ENCODE peak calls at places on chromosomes 12 and 14, in four cellular contexts. One of them, this sample, is unnamed. For H3K4me1, the result is how much of the 10 kb centered on the place peaks cover.

GRCh38 chr12:24760162-24760561 is 188.7 kb downstream of the BCAT1 start:
- DNase-seq in K562: no peak
- DNase-seq in HepG2: peak
- DNase-seq in SK-N-SH: no peak
- DNase-seq in this sample: no peak

GRCh38 chr12:95099270-95099790 is 25.9 kb upstream of the NR2C1 start:
- DNase-seq in K562: no peak
- DNase-seq in HepG2: no peak
- DNase-seq in SK-N-SH: no peak
- DNase-seq in this sample: no peak

GRCh38 chr12:123269395-123269892 is 2.2 kb downstream of the CDK2AP1 start:
- DNase-seq in K562: no peak
- DNase-seq in HepG2: peak
- DNase-seq in SK-N-SH: peak
- DNase-seq in this sample: no peak

GRCh38 chr14:69093551-69094421 is 59.1 kb downstream of the DCAF5 start:
- DNase-seq in K562: no peak
- DNase-seq in HepG2: peak
- DNase-seq in SK-N-SH: no peak
- DNase-seq in this sample: no peak

GRCh38 chr12:1917172-1918070 is 1.0 kb downstream of the CACNA2D4 start:
- DNase-seq in K562: peak
- DNase-seq in HepG2: no peak
- DNase-seq in SK-N-SH: peak
- DNase-seq in this sample: no peak

GRCh38 chr12:113961921-113962710 is 4.0 kb downstream of the RBM19 start:
- DNase-seq in K562: no peak
- DNase-seq in HepG2: peak
- DNase-seq in SK-N-SH: no peak
- DNase-seq in this sample: no peak

GRCh38 chr12:630656-631632 is 32.3 kb downstream of the NINJ2 start:
- DNase-seq in K562: no peak
- DNase-seq in HepG2: no peak
- DNase-seq in SK-N-SH: no peak
- DNase-seq in this sample: no peak

GRCh38 chr14:100271247-100271939 is 32.4 kb downstream of the YY1 start:
- DNase-seq in K562: no peak
- DNase-seq in HepG2: peak
- DNase-seq in SK-N-SH: no peak
- DNase-seq in this sample: no peak

GRCh38 chr12:28440209-28440608 is 250.0 kb downstream of the CCDC91 start:
- DNase-seq in K562: no peak
- DNase-seq in HepG2: no peak
- DNase-seq in SK-N-SH: no peak
- DNase-seq in this sample: no peak

GRCh38 chr12:92735131-92735721 is 32.4 kb downstream of the PLEKHG7 start:
- DNase-seq in K562: no peak
- DNase-seq in HepG2: no peak
- DNase-seq in SK-N-SH: no peak
- DNase-seq in this sample: no peak

GRCh38 chr14:104246401-104247335 is 108.3 kb downstream of the KIF26A start:
- DNase-seq in K562: no peak
- DNase-seq in HepG2: no peak
- DNase-seq in SK-N-SH: no peak
- DNase-seq in this sample: no peak

GRCh38 chr14:105460116-105460515 is 14.5 kb upstream of the CRIP2 start:
- DNase-seq in K562: no peak
- DNase-seq in HepG2: no peak
- DNase-seq in SK-N-SH: no peak
- DNase-seq in this sample: no peak

GRCh38 chr14:20624495-20625070 is 16.9 kb downstream of the OR6S1 start:
- DNase-seq in K562: peak
- DNase-seq in HepG2: no peak
- DNase-seq in SK-N-SH: no peak
- DNase-seq in this sample: no peak

GRCh38 chr12:116599285-116600122 is 40.3 kb downstream of the MAP1LC3B2 start:
- DNase-seq in K562: peak
- DNase-seq in HepG2: peak
- DNase-seq in SK-N-SH: peak
- DNase-seq in this sample: peak

GRCh38 chr12:537772-538171 is 78.0 kb downstream of the B4GALNT3 start:
- DNase-seq in K562: no peak
- DNase-seq in HepG2: no peak
- DNase-seq in SK-N-SH: no peak
- DNase-seq in this sample: peak

GRCh38 chr12:128111333-128111732 is 155.6 kb upstream of the TMEM132C start:
- DNase-seq in K562: no peak
- DNase-seq in HepG2: no peak
- DNase-seq in SK-N-SH: no peak
- DNase-seq in this sample: no peak

GRCh38 chr12:78179346-78179745 is 348.7 kb downstream of the NAV3 start:
- DNase-seq in K562: no peak
- DNase-seq in HepG2: no peak
- DNase-seq in SK-N-SH: no peak
- DNase-seq in this sample: no peak

GRCh38 chr14:101817511-101818001 is 56.0 kb downstream of the PPP2R5C start:
- DNase-seq in K562: peak
- DNase-seq in HepG2: no peak
- DNase-seq in SK-N-SH: no peak
- DNase-seq in this sample: no peak

GRCh38 chr12:115763982-115764621 is 513.4 kb downstream of the MED13L start:
- DNase-seq in K562: peak
- DNase-seq in HepG2: peak
- DNase-seq in SK-N-SH: no peak
- DNase-seq in this sample: no peak

GRCh38 chr14:39875028-39875427 is 442.8 kb upstream of the FBXO33 start:
- DNase-seq in K562: no peak
- DNase-seq in HepG2: no peak
- DNase-seq in SK-N-SH: no peak
- DNase-seq in this sample: no peak

GRCh38 chr12:58346032-58346632 is 404.8 kb downstream of the ATP23 start:
- DNase-seq in K562: peak
- DNase-seq in HepG2: peak
- DNase-seq in SK-N-SH: peak
- DNase-seq in this sample: peak

GRCh38 chr12:6614513-6615177 is 7.5 kb upstream of the CHD4 start:
- DNase-seq in K562: no peak
- DNase-seq in HepG2: no peak
- DNase-seq in SK-N-SH: no peak
- DNase-seq in this sample: no peak

GRCh38 chr12:2937500-2937899 is 21.7 kb upstream of the TEAD4 start:
- DNase-seq in K562: no peak
- DNase-seq in HepG2: no peak
- DNase-seq in SK-N-SH: no peak
- DNase-seq in this sample: no peak

GRCh38 chr14:95043732-95044462 is 113.4 kb downstream of the DICER1 start:
- DNase-seq in K562: no peak
- DNase-seq in HepG2: no peak
- DNase-seq in SK-N-SH: no peak
- DNase-seq in this sample: no peak

GRCh38 chr12:58916891-58917570 is 3.3 kb downstream of the LRIG3 start:
- DNase-seq in K562: no peak
- DNase-seq in HepG2: no peak
- DNase-seq in SK-N-SH: no peak
- DNase-seq in this sample: no peak

GRCh38 chr12:30783946-30784345 is 29.2 kb upstream of the CAPRIN2 start:
- DNase-seq in K562: no peak
- DNase-seq in HepG2: no peak
- DNase-seq in SK-N-SH: no peak
- DNase-seq in this sample: no peak

GRCh38 chr12:124497039-124497438 is 70.4 kb downstream of the NCOR2 start:
- DNase-seq in K562: no peak
- DNase-seq in HepG2: no peak
- DNase-seq in SK-N-SH: no peak
- DNase-seq in this sample: no peak

GRCh38 chr14:29814153-29815057 is 113.2 kb downstream of the PRKD1 start:
- DNase-seq in K562: no peak
- DNase-seq in HepG2: no peak
- DNase-seq in SK-N-SH: no peak
- DNase-seq in this sample: no peak

GRCh38 chr14:77098470-77099353 is 654 bp downstream of the CIPC start:
- DNase-seq in K562: peak
- DNase-seq in HepG2: no peak
- DNase-seq in SK-N-SH: peak
- DNase-seq in this sample: no peak

GRCh38 chr12:26031318-26031717 is 72.8 kb downstream of the RASSF8 start:
- DNase-seq in K562: no peak
- DNase-seq in HepG2: no peak
- DNase-seq in SK-N-SH: no peak
- DNase-seq in this sample: no peak

GRCh38 chr14:34199585-34199984 is 248.7 kb upstream of the EGLN3 start:
- DNase-seq in K562: no peak
- DNase-seq in HepG2: no peak
- DNase-seq in SK-N-SH: no peak
- DNase-seq in this sample: no peak

GRCh38 chr12:1107669-1108068 is 116.6 kb downstream of the ERC1 start:
- DNase-seq in K562: no peak
- DNase-seq in HepG2: no peak
- DNase-seq in SK-N-SH: no peak
- DNase-seq in this sample: no peak

GRCh38 chr12:120597861-120598260 is 16.7 kb upstream of the POP5 start:
- DNase-seq in K562: no peak
- DNase-seq in HepG2: no peak
- DNase-seq in SK-N-SH: no peak
- DNase-seq in this sample: no peak

GRCh38 chr12:107492393-107493134 is 193.0 kb upstream of the PWP1 start:
- DNase-seq in K562: no peak
- DNase-seq in HepG2: peak
- DNase-seq in SK-N-SH: no peak
- DNase-seq in this sample: no peak

GRCh38 chr14:75277796-75278421 is 719 bp upstream of the FOS start:
- DNase-seq in K562: no peak
- DNase-seq in HepG2: no peak
- DNase-seq in SK-N-SH: no peak
- DNase-seq in this sample: no peak

GRCh38 chr12:65966852-65967593 is 142.7 kb downstream of the HMGA2 start:
- DNase-seq in K562: no peak
- DNase-seq in HepG2: no peak
- DNase-seq in SK-N-SH: no peak
- DNase-seq in this sample: no peak

GRCh38 chr14:99757331-99758070 is 35.7 kb upstream of the EML1 start:
- DNase-seq in K562: no peak
- DNase-seq in HepG2: no peak
- DNase-seq in SK-N-SH: no peak
- DNase-seq in this sample: peak

GRCh38 chr14:20768593-20768892 is 339 bp downstream of the EDDM3B start:
- DNase-seq in K562: no peak
- DNase-seq in HepG2: no peak
- DNase-seq in SK-N-SH: no peak
- DNase-seq in this sample: no peak

GRCh38 chr14:103501921-103502669 is 20.5 kb downstream of the CKB start:
- DNase-seq in K562: no peak
- DNase-seq in HepG2: no peak
- DNase-seq in SK-N-SH: no peak
- DNase-seq in this sample: no peak

DNA sequence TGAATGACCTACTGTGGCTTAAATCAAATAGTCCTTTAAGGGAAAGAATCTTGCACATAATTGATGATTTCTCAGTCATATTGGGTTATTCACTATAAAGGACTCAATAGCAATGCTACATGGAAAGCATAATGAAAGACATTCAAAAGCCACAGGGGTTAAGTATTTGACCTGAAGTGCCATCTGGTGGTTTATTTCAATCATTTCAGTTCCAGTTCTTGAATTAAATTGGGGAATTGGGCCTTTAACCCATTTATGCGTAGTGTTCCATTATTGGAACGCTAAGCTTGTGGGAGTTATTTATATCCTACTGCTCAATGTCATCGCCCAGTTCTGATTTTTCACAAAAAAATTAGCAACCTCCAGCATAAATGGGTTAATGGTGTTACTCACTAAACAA is 41.3 kb upstream of the C12orf71 start:
- DNase-seq in K562: peak
- DNase-seq in HepG2: peak
- DNase-seq in SK-N-SH: peak
- DNase-seq in this sample: no peak
- TF ChIP-seq ELF1 in K562: no peak
- TF ChIP-seq ELF1 in HepG2: no peak
- TF ChIP-seq ELF1 in SK-N-SH: no peak
- TF ChIP-seq ELF1 in this sample: no peak

GRCh38 chr12:52147367-52147972 is 44.3 kb downstream of the KRT80 start:
- DNase-seq in K562: peak
- DNase-seq in HepG2: peak
- DNase-seq in SK-N-SH: peak
- DNase-seq in this sample: peak
- H3K4me1 ChIP-seq in K562: under half
- H3K4me1 ChIP-seq in HepG2: under half
- H3K4me1 ChIP-seq in SK-N-SH: under half
- H3K4me1 ChIP-seq in this sample: half or more

GRCh38 chr12:51590347-51591019 is 550 bp upstream of the SCN8A start:
- DNase-seq in K562: peak
- DNase-seq in HepG2: peak
- DNase-seq in SK-N-SH: peak
- DNase-seq in this sample: peak

GRCh38 chr12:51592034-51592705 is 1.1 kb downstream of the SCN8A start:
- DNase-seq in K562: no peak
- DNase-seq in HepG2: no peak
- DNase-seq in SK-N-SH: peak
- DNase-seq in this sample: no peak

GRCh38 chr12:51591020-51591901 is at the start of gene SCN8A:
- DNase-seq in K562: peak
- DNase-seq in HepG2: no peak
- DNase-seq in SK-N-SH: peak
- DNase-seq in this sample: peak

GRCh38 chr12:51589557-51590176 is 1.4 kb upstream of the SCN8A start:
- DNase-seq in K562: no peak
- DNase-seq in HepG2: no peak
- DNase-seq in SK-N-SH: no peak
- DNase-seq in this sample: no peak

GRCh38 chr12:51593539-51593938 is 2.5 kb downstream of the SCN8A start:
- DNase-seq in K562: peak
- DNase-seq in HepG2: peak
- DNase-seq in SK-N-SH: no peak
- DNase-seq in this sample: no peak
- TF ChIP-seq ELF1 in K562: no peak
- TF ChIP-seq ELF1 in HepG2: no peak
- TF ChIP-seq ELF1 in SK-N-SH: no peak
- TF ChIP-seq ELF1 in this sample: no peak

GRCh38 chr12:121861549-121862254 is 3.0 kb upstream of the HPD start:
- DNase-seq in K562: no peak
- DNase-seq in HepG2: peak
- DNase-seq in SK-N-SH: peak
- DNase-seq in this sample: no peak
- H3K4me1 ChIP-seq in K562: under half
- H3K4me1 ChIP-seq in HepG2: half or more
- H3K4me1 ChIP-seq in SK-N-SH: under half
- H3K4me1 ChIP-seq in this sample: under half

GRCh38 chr12:132658149-132658905 is 28.8 kb downstream of the POLE start:
- DNase-seq in K562: no peak
- DNase-seq in HepG2: no peak
- DNase-seq in SK-N-SH: no peak
- DNase-seq in this sample: no peak
- TF ChIP-seq ELF1 in K562: no peak
- TF ChIP-seq ELF1 in HepG2: no peak
- TF ChIP-seq ELF1 in SK-N-SH: no peak
- TF ChIP-seq ELF1 in this sample: no peak

This sample was measured in HCT116.